ENCODE peak calls at places on chromosomes 16 and 17, in seven cellular contexts. One of them, this sample, is unnamed. For H3K27me3, the result is how much of the 10 kb centered on the place peaks cover.

GRCh38 chr16:80610489-80611156 is 69.8 kb downstream of the DYNLRB2 start:
- DNase-seq in adrenal gland: no peak
- DNase-seq in left lung: no peak
- DNase-seq in esophagus squamous epithelium: no peak
- DNase-seq in PC-3: no peak
- DNase-seq in endodermal cell: peak
- DNase-seq in heart right ventricle: no peak
- DNase-seq in this sample: no peak

GRCh38 chr17:44529864-44530263 is 26.7 kb upstream of the GPATCH8 start:
- DNase-seq in adrenal gland: no peak
- DNase-seq in left lung: no peak
- DNase-seq in esophagus squamous epithelium: no peak
- DNase-seq in PC-3: peak
- DNase-seq in endodermal cell: peak
- DNase-seq in heart right ventricle: no peak
- DNase-seq in this sample: no peak

GRCh38 chr17:8324132-8324531 is 14.1 kb downstream of the ARHGEF15 start:
- DNase-seq in adrenal gland: no peak
- DNase-seq in left lung: no peak
- DNase-seq in esophagus squamous epithelium: no peak
- DNase-seq in PC-3: no peak
- DNase-seq in endodermal cell: no peak
- DNase-seq in heart right ventricle: no peak
- DNase-seq in this sample: no peak

GRCh38 chr17:78965369-78965982 is 14.2 kb downstream of the LGALS3BP start:
- DNase-seq in adrenal gland: no peak
- DNase-seq in left lung: no peak
- DNase-seq in esophagus squamous epithelium: no peak
- DNase-seq in PC-3: no peak
- DNase-seq in endodermal cell: no peak
- DNase-seq in heart right ventricle: no peak
- DNase-seq in this sample: no peak

GRCh38 chr17:73232587-73233373 is 28.9 kb downstream of the CPSF4L start:
- DNase-seq in adrenal gland: peak
- DNase-seq in left lung: peak
- DNase-seq in esophagus squamous epithelium: no peak
- DNase-seq in PC-3: peak
- DNase-seq in endodermal cell: no peak
- DNase-seq in heart right ventricle: no peak
- DNase-seq in this sample: peak

GRCh38 chr16:71414038-71414437 is 27.8 kb downstream of the TLE7 start:
- DNase-seq in adrenal gland: no peak
- DNase-seq in left lung: no peak
- DNase-seq in esophagus squamous epithelium: no peak
- DNase-seq in PC-3: no peak
- DNase-seq in endodermal cell: no peak
- DNase-seq in heart right ventricle: no peak
- DNase-seq in this sample: no peak

GRCh38 chr17:75876938-75877751 is 1.2 kb downstream of the TRIM47 start:
- DNase-seq in adrenal gland: peak
- DNase-seq in left lung: peak
- DNase-seq in esophagus squamous epithelium: no peak
- DNase-seq in PC-3: peak
- DNase-seq in endodermal cell: peak
- DNase-seq in heart right ventricle: peak
- DNase-seq in this sample: no peak

GRCh38 chr17:35519442-35519841 is 18.0 kb downstream of the SLFN12L start:
- DNase-seq in adrenal gland: no peak
- DNase-seq in left lung: no peak
- DNase-seq in esophagus squamous epithelium: no peak
- DNase-seq in PC-3: no peak
- DNase-seq in endodermal cell: no peak
- DNase-seq in heart right ventricle: no peak
- DNase-seq in this sample: no peak

GRCh38 chr17:28335959-28336871 is 654 bp downstream of the TNFAIP1 start:
- DNase-seq in adrenal gland: peak
- DNase-seq in left lung: no peak
- DNase-seq in esophagus squamous epithelium: no peak
- DNase-seq in PC-3: peak
- DNase-seq in endodermal cell: peak
- DNase-seq in heart right ventricle: no peak
- DNase-seq in this sample: peak

GRCh38 chr17:44663095-44663494 is 6.8 kb downstream of the MEIOC start:
- DNase-seq in adrenal gland: no peak
- DNase-seq in left lung: no peak
- DNase-seq in esophagus squamous epithelium: no peak
- DNase-seq in PC-3: no peak
- DNase-seq in endodermal cell: no peak
- DNase-seq in heart right ventricle: no peak
- DNase-seq in this sample: no peak

GRCh38 chr16:89859809-89860075 is 13.7 kb upstream of the TCF25 start:
- DNase-seq in adrenal gland: no peak
- DNase-seq in left lung: no peak
- DNase-seq in esophagus squamous epithelium: no peak
- DNase-seq in PC-3: no peak
- DNase-seq in endodermal cell: no peak
- DNase-seq in heart right ventricle: no peak
- DNase-seq in this sample: no peak

GRCh38 chr16:84502581-84502980 is 1.9 kb downstream of the MEAK7 start:
- DNase-seq in adrenal gland: no peak
- DNase-seq in left lung: no peak
- DNase-seq in esophagus squamous epithelium: no peak
- DNase-seq in PC-3: peak
- DNase-seq in endodermal cell: no peak
- DNase-seq in heart right ventricle: no peak
- DNase-seq in this sample: no peak

GRCh38 chr16:86157616-86158247 is 258.8 kb downstream of the IRF8 start:
- DNase-seq in adrenal gland: no peak
- DNase-seq in left lung: no peak
- DNase-seq in esophagus squamous epithelium: no peak
- DNase-seq in PC-3: no peak
- DNase-seq in endodermal cell: no peak
- DNase-seq in heart right ventricle: no peak
- DNase-seq in this sample: no peak

GRCh38 chr16:57380671-57381462 is 8.6 kb downstream of the CX3CL1 start:
- DNase-seq in adrenal gland: peak
- DNase-seq in left lung: no peak
- DNase-seq in esophagus squamous epithelium: no peak
- DNase-seq in PC-3: peak
- DNase-seq in endodermal cell: no peak
- DNase-seq in heart right ventricle: peak
- DNase-seq in this sample: no peak

GRCh38 chr16:63983401-63983800 is 1138.5 kb downstream of the CDH11 start:
- DNase-seq in adrenal gland: no peak
- DNase-seq in left lung: no peak
- DNase-seq in esophagus squamous epithelium: no peak
- DNase-seq in PC-3: peak
- DNase-seq in endodermal cell: no peak
- DNase-seq in heart right ventricle: no peak
- DNase-seq in this sample: no peak

GRCh38 chr17:40076595-40076994 is 13.8 kb downstream of the THRA start:
- DNase-seq in adrenal gland: no peak
- DNase-seq in left lung: no peak
- DNase-seq in esophagus squamous epithelium: no peak
- DNase-seq in PC-3: no peak
- DNase-seq in endodermal cell: no peak
- DNase-seq in heart right ventricle: no peak
- DNase-seq in this sample: peak

GRCh38 chr17:40074175-40074512 is 11.4 kb downstream of the THRA start:
- DNase-seq in adrenal gland: no peak
- DNase-seq in left lung: no peak
- DNase-seq in esophagus squamous epithelium: no peak
- DNase-seq in PC-3: no peak
- DNase-seq in endodermal cell: no peak
- DNase-seq in heart right ventricle: no peak
- DNase-seq in this sample: no peak

GRCh38 chr17:40074871-40075215 is 12.1 kb downstream of the THRA start:
- DNase-seq in adrenal gland: no peak
- DNase-seq in left lung: no peak
- DNase-seq in esophagus squamous epithelium: no peak
- DNase-seq in PC-3: no peak
- DNase-seq in endodermal cell: no peak
- DNase-seq in heart right ventricle: no peak
- DNase-seq in this sample: peak

GRCh38 chr17:40075216-40076100 is 12.7 kb downstream of the THRA start:
- DNase-seq in adrenal gland: peak
- DNase-seq in left lung: peak
- DNase-seq in esophagus squamous epithelium: no peak
- DNase-seq in PC-3: peak
- DNase-seq in endodermal cell: peak
- DNase-seq in heart right ventricle: peak
- DNase-seq in this sample: peak

DNA sequence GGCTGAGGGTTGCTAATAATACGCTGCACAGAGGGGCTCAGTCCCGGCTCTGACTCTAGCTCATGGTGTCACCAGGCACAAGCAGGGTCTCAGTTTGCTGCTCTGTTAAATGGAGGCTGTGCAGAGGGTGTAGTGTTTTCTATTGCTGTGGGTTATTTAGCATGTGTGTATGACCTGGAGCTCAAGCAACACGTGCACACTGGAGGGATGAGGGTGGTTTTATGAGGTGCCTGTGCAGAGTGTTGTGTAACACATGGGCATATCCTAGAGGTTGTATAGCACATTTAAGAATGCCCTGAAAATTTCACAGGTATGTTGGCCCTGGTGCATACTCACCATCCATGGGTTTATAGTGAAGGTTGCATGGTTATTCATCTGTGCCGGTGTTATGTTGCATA is 13.3 kb downstream of the THRA start:
- DNase-seq in adrenal gland: no peak
- DNase-seq in left lung: no peak
- DNase-seq in esophagus squamous epithelium: no peak
- DNase-seq in PC-3: no peak
- DNase-seq in endodermal cell: no peak
- DNase-seq in heart right ventricle: no peak
- DNase-seq in this sample: no peak
- H3K4me3 ChIP-seq in adrenal gland: no peak
- H3K4me3 ChIP-seq in left lung: no peak
- H3K4me3 ChIP-seq in esophagus squamous epithelium: peak
- H3K4me3 ChIP-seq in PC-3: no peak
- H3K4me3 ChIP-seq in endodermal cell: peak
- H3K4me3 ChIP-seq in heart right ventricle: no peak
- H3K4me3 ChIP-seq in this sample: peak

GRCh38 chr16:49491736-49492089 is 118.1 kb downstream of the C16orf78 start:
- DNase-seq in adrenal gland: peak
- DNase-seq in left lung: no peak
- DNase-seq in esophagus squamous epithelium: no peak
- DNase-seq in PC-3: peak
- DNase-seq in endodermal cell: peak
- DNase-seq in heart right ventricle: peak
- DNase-seq in this sample: peak

GRCh38 chr16:49492896-49493620 is 119.5 kb downstream of the C16orf78 start:
- DNase-seq in adrenal gland: no peak
- DNase-seq in left lung: no peak
- DNase-seq in esophagus squamous epithelium: no peak
- DNase-seq in PC-3: no peak
- DNase-seq in endodermal cell: no peak
- DNase-seq in heart right ventricle: no peak
- DNase-seq in this sample: no peak

GRCh38 chr16:49491111-49491670 is 117.6 kb downstream of the C16orf78 start:
- DNase-seq in adrenal gland: no peak
- DNase-seq in left lung: no peak
- DNase-seq in esophagus squamous epithelium: no peak
- DNase-seq in PC-3: no peak
- DNase-seq in endodermal cell: no peak
- DNase-seq in heart right ventricle: no peak
- DNase-seq in this sample: no peak

GRCh38 chr16:49493836-49494235 is 120.2 kb downstream of the C16orf78 start:
- DNase-seq in adrenal gland: no peak
- DNase-seq in left lung: no peak
- DNase-seq in esophagus squamous epithelium: no peak
- DNase-seq in PC-3: no peak
- DNase-seq in endodermal cell: no peak
- DNase-seq in heart right ventricle: no peak
- DNase-seq in this sample: no peak

GRCh38 chr16:49492090-49492801 is 118.6 kb downstream of the C16orf78 start:
- DNase-seq in adrenal gland: peak
- DNase-seq in left lung: peak
- DNase-seq in esophagus squamous epithelium: no peak
- DNase-seq in PC-3: peak
- DNase-seq in endodermal cell: peak
- DNase-seq in heart right ventricle: peak
- DNase-seq in this sample: peak
- TF ChIP-seq CTCF in adrenal gland: peak
- TF ChIP-seq CTCF in left lung: peak
- TF ChIP-seq CTCF in esophagus squamous epithelium: peak
- TF ChIP-seq CTCF in PC-3: peak
- TF ChIP-seq CTCF in endodermal cell: peak
- TF ChIP-seq CTCF in heart right ventricle: peak
- TF ChIP-seq CTCF in this sample: peak

DNA sequence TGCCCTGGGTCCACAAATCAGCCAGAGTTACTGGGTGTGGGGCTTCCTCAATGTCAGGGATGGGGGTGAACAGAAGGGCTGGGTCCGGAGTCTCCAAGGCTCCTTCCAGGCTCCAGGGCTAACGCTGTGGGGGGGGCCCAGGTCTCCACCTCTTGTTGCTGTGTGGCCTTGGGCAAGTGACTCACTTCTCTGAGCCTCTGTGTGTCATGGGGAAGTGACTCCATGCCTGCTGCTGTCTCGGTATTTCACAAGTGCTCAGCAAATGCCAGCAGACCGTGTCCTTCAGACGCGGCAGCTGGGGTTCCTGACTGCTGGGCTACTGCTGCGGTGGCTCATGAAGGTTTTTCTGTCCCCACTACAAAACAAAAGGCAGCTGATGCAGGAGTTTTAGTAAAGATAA is 26.6 kb downstream of the JPH3 start:
- DNase-seq in adrenal gland: peak
- DNase-seq in left lung: peak
- DNase-seq in esophagus squamous epithelium: no peak
- DNase-seq in PC-3: peak
- DNase-seq in endodermal cell: no peak
- DNase-seq in heart right ventricle: no peak
- DNase-seq in this sample: peak
- H3K27me3 ChIP-seq in adrenal gland: under half
- H3K27me3 ChIP-seq in left lung: half or more
- H3K27me3 ChIP-seq in esophagus squamous epithelium: half or more
- H3K27me3 ChIP-seq in PC-3: under half
- H3K27me3 ChIP-seq in endodermal cell: under half
- H3K27me3 ChIP-seq in heart right ventricle: under half
- H3K27me3 ChIP-seq in this sample: under half

DNA sequence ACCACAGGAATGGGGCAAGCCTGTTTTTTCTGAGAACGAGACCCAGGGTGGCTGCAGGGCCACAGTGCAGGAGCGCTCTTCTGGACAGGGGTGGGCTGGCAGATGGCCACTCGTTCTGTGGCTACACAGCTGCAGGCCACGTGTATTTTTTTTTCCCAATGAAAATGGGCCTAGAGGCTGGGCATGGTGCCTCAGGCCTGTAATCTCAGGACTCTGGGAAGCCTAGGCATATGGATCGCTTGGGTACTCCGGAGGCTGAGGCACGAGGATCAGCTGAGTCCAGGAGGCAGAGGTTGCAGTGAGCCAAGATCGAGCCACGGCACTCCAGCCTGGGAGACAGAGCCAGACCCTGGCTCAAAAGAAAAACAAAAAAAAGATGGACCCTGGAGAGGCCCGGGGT is 6.8 kb downstream of the UNKL start:
- DNase-seq in adrenal gland: no peak
- DNase-seq in left lung: no peak
- DNase-seq in esophagus squamous epithelium: no peak
- DNase-seq in PC-3: no peak
- DNase-seq in endodermal cell: no peak
- DNase-seq in heart right ventricle: no peak
- DNase-seq in this sample: no peak
- H3K4me3 ChIP-seq in adrenal gland: no peak
- H3K4me3 ChIP-seq in left lung: peak
- H3K4me3 ChIP-seq in esophagus squamous epithelium: peak
- H3K4me3 ChIP-seq in PC-3: peak
- H3K4me3 ChIP-seq in endodermal cell: no peak
- H3K4me3 ChIP-seq in heart right ventricle: peak
- H3K4me3 ChIP-seq in this sample: peak

This sample was measured in cardiac muscle cell.